ENCODE peak calls at places on chromosomes 4 and X, in nine cellular contexts. C is breast epithelium, X is fibroblast of lung, H is AG10803, Q is K562, E is RWPE2, B is choroid plexus epithelial cell, V is NB4, M is suprapubic skin. D is an unnamed sample.

GRCh38 chr4:960140-960735 is 13.1 kb downstream of the DGKQ start:
- DNase-seq in C (no peak), X (no peak), H (no peak), Q (no peak), E (no peak), B (no peak), V (no peak), M (peak), D (no peak)

GRCh38 chr4:60482921-60483351 is 717.2 kb upstream of the ADGRL3 start:
- DNase-seq in C (no peak), X (no peak), H (no peak), Q (no peak), E (no peak), B (no peak), V (no peak), M (no peak), D (no peak)

GRCh38 chr4:10732235-10732975 is 47.8 kb upstream of the CLNK start:
- DNase-seq in C (no peak), X (no peak), H (no peak), Q (no peak), E (no peak), B (no peak), V (no peak), M (no peak), D (no peak)

GRCh38 chr4:120071192-120071795 is 4.6 kb upstream of the MAD2L1 start:
- DNase-seq in C (no peak), X (peak), H (peak), Q (peak), E (no peak), B (peak), V (peak), M (no peak), D (peak)

GRCh38 chr4:38154681-38155588 is 194.7 kb downstream of the PTTG2 start:
- DNase-seq in C (no peak), X (peak), H (peak), Q (peak), E (no peak), B (no peak), V (peak), M (no peak), D (no peak)

GRCh38 chr4:1910643-1911042 is 39.5 kb downstream of the NSD2 start:
- DNase-seq in C (no peak), X (peak), H (peak), Q (peak), E (no peak), B (peak), V (peak), M (no peak), D (peak)

GRCh38 chr4:153261431-153261830 is 57.2 kb downstream of the TRIM2 start:
- DNase-seq in C (no peak), X (no peak), H (peak), Q (no peak), E (no peak), B (no peak), V (no peak), M (no peak), D (no peak)

GRCh38 chr4:79597266-79597665 is 189.2 kb upstream of the GK2 start:
- DNase-seq in C (no peak), X (peak), H (peak), Q (peak), E (no peak), B (peak), V (peak), M (no peak), D (peak)

GRCh38 chr4:83644677-83645639 is 109.0 kb downstream of the GPAT3 start:
- DNase-seq in C (no peak), X (peak), H (peak), Q (peak), E (no peak), B (peak), V (peak), M (no peak), D (peak)

GRCh38 chr4:35900608-35901243 is 343.6 kb downstream of the ARAP2 start:
- DNase-seq in C (no peak), X (no peak), H (no peak), Q (no peak), E (no peak), B (no peak), V (no peak), M (no peak), D (no peak)

GRCh38 chr4:143347495-143347894 is 10.8 kb downstream of the GAB1 start:
- DNase-seq in C (no peak), X (no peak), H (no peak), Q (no peak), E (no peak), B (no peak), V (no peak), M (no peak), D (no peak)

GRCh38 chr4:139763205-139763604 is 97.6 kb downstream of the MGST2 start:
- DNase-seq in C (no peak), X (no peak), H (no peak), Q (no peak), E (no peak), B (no peak), V (no peak), M (peak), D (no peak)

GRCh38 chr4:71216316-71216959 is 122.4 kb upstream of the SLC4A4 start:
- DNase-seq in C (no peak), X (no peak), H (no peak), Q (no peak), E (no peak), B (no peak), V (no peak), M (no peak), D (no peak)

GRCh38 chr4:145196747-145197146 is 16.4 kb upstream of the OTUD4 start:
- DNase-seq in C (no peak), X (no peak), H (no peak), Q (peak), E (no peak), B (no peak), V (no peak), M (no peak), D (no peak)

GRCh38 chr4:173195132-173195531 is 26.5 kb downstream of the GALNT7 start:
- DNase-seq in C (no peak), X (no peak), H (no peak), Q (no peak), E (no peak), B (no peak), V (no peak), M (no peak), D (no peak)

GRCh38 chrX:111869639-111870034 is 6.3 kb upstream of the TRPC5OS start:
- DNase-seq in C (no peak), X (peak), H (peak), Q (peak), E (no peak), B (peak), V (peak), M (no peak), D (peak)

GRCh38 chr4:184536881-184537248 is 62.5 kb upstream of the IRF2 start:
- DNase-seq in C (no peak), X (peak), H (no peak), Q (peak), E (no peak), B (peak), V (no peak), M (no peak), D (no peak)
- H3K4me3 ChIP-seq in C (peak), X (peak), H (peak), Q (peak), E (peak), B (peak), V (peak), M (peak), D (peak)

GRCh38 chr4:92303621-92304027 is at the start of gene GRID2:
- DNase-seq in C (no peak), X (peak), H (no peak), Q (no peak), E (peak), B (peak), V (no peak), M (no peak), D (peak)
- TF ChIP-seq CTCF in C (no peak), X (no peak), H (no peak), Q (no peak), E (no peak), B (no peak), V (no peak), M (no peak), D (peak)

DNA sequence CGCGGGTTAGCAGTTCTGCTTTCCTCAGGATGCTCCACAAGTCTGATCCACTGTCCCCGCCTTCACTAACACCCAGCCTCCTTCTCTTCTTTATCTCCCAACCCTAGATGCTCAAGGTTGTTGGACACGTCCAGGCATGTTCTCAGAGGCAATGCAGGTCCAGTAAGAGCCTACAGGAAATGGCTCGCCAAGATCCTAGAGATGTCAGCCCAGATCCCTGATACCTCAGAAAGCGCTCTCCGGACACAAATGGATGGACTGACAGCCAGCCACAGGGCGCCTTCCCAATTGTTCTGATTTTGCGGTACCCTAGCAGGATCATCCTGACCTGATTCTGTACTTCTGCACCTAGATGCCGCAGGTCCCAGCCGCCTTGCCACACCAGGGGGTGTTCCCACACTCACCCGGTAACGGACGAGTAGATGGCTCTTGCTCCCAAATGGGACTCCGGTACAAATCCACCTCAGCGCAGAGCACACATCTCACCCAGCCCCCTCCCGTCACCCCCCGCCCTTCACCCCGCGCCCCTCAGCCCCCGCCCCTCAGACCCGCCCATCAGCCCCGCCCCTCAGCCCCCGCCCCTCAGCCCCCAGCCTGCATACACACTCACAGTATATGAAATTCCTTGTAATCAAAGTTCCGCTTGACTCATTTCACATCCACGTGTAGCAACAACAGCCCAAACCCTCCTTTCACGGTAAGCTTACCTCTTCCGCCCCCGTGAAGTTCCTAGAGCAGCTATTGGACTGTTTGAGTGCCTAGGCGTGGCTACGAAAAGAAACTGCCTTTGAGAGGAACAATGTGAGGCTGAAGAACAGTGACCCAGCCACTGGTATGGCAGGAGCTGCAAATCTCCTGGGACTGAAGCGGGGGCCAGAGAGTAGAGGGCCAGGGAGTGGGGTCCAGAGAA is at the start of gene EDA2R:
- DNase-seq in C (no peak), X (peak), H (peak), Q (no peak), E (peak), B (peak), V (no peak), M (no peak), D (peak)
- H3K4me3 ChIP-seq in C (peak), X (peak), H (peak), Q (no peak), E (peak), B (peak), V (no peak), M (peak), D (peak)

GRCh38 chr4:95061220-95061619 is 303.5 kb downstream of the BMPR1B start:
- DNase-seq in C (no peak), X (no peak), H (peak), Q (no peak), E (no peak), B (peak), V (no peak), M (no peak), D (peak)

GRCh38 chr4:95059630-95060029 is 301.9 kb downstream of the BMPR1B start:
- DNase-seq in C (no peak), X (peak), H (peak), Q (no peak), E (no peak), B (peak), V (no peak), M (no peak), D (peak)
- TF ChIP-seq CTCF in C (no peak), X (no peak), H (no peak), Q (no peak), E (no peak), B (no peak), V (no peak), M (no peak), D (no peak)

GRCh38 chrX:153779891-153780677 is 757 bp upstream of the SRPK3 start:
- DNase-seq in C (no peak), X (no peak), H (no peak), Q (no peak), E (no peak), B (no peak), V (peak), M (no peak), D (no peak)
- H3K4me3 ChIP-seq in C (no peak), X (no peak), H (no peak), Q (no peak), E (no peak), B (no peak), V (no peak), M (no peak), D (no peak)